ENCODE peak calls at places on chromosomes 6 and 20, in four cellular contexts. One of them, this sample, is unnamed.

GRCh38 chr20:57400821-57401564 is 9.8 kb downstream of the RBM38 start:
- DNase-seq in Karpas-422: peak; percentile 96
- DNase-seq in anterior cingulate cortex: no peak
- DNase-seq in choroid plexus epithelial cell: no peak
- DNase-seq in this sample: no peak

GRCh38 chr20:58306421-58307261 is 2.9 kb upstream of the RAB22A start:
- DNase-seq in Karpas-422: peak; percentile 56
- DNase-seq in anterior cingulate cortex: peak; percentile 7
- DNase-seq in choroid plexus epithelial cell: peak; percentile 70
- DNase-seq in this sample: no peak

GRCh38 chr6:74879234-74879633 is 326.6 kb downstream of the COL12A1 start:
- DNase-seq in Karpas-422: no peak
- DNase-seq in anterior cingulate cortex: no peak
- DNase-seq in choroid plexus epithelial cell: peak; percentile 94
- DNase-seq in this sample: no peak

GRCh38 chr20:62636446-62636845 is 5.9 kb upstream of the SLCO4A1 start:
- DNase-seq in Karpas-422: no peak
- DNase-seq in anterior cingulate cortex: no peak
- DNase-seq in choroid plexus epithelial cell: peak; percentile 15
- DNase-seq in this sample: no peak

GRCh38 chr6:159926542-159927203 is 35.9 kb downstream of the MAS1 start:
- DNase-seq in Karpas-422: no peak
- DNase-seq in anterior cingulate cortex: no peak
- DNase-seq in choroid plexus epithelial cell: no peak
- DNase-seq in this sample: no peak

GRCh38 chr20:40654876-40655275 is 34.2 kb downstream of the MAFB start:
- DNase-seq in Karpas-422: no peak
- DNase-seq in anterior cingulate cortex: no peak
- DNase-seq in choroid plexus epithelial cell: peak; percentile 75
- DNase-seq in this sample: no peak

GRCh38 chr20:62508641-62509051 is 32.9 kb upstream of the GATA5 start:
- DNase-seq in Karpas-422: peak; percentile 48
- DNase-seq in anterior cingulate cortex: no peak
- DNase-seq in choroid plexus epithelial cell: no peak
- DNase-seq in this sample: no peak

GRCh38 chr6:80165819-80166218 is 59.3 kb downstream of the BCKDHB start:
- DNase-seq in Karpas-422: no peak
- DNase-seq in anterior cingulate cortex: no peak
- DNase-seq in choroid plexus epithelial cell: no peak
- DNase-seq in this sample: no peak

GRCh38 chr20:57425150-57426013 is 34.2 kb downstream of the RBM38 start:
- DNase-seq in Karpas-422: peak; percentile 56
- DNase-seq in anterior cingulate cortex: no peak
- DNase-seq in choroid plexus epithelial cell: peak; percentile 37
- DNase-seq in this sample: no peak

GRCh38 chr20:46375771-46376170 is 30.6 kb downstream of the ELMO2 start:
- DNase-seq in Karpas-422: no peak
- DNase-seq in anterior cingulate cortex: no peak
- DNase-seq in choroid plexus epithelial cell: peak; percentile 35
- DNase-seq in this sample: no peak

GRCh38 chr20:7302256-7302655 is 534.8 kb downstream of the BMP2 start:
- DNase-seq in Karpas-422: no peak
- DNase-seq in anterior cingulate cortex: no peak
- DNase-seq in choroid plexus epithelial cell: no peak
- DNase-seq in this sample: no peak

GRCh38 chr6:21634582-21634981 is 41.0 kb downstream of the SOX4 start:
- DNase-seq in Karpas-422: no peak
- DNase-seq in anterior cingulate cortex: no peak
- DNase-seq in choroid plexus epithelial cell: peak; percentile 94
- DNase-seq in this sample: no peak

GRCh38 chr20:6767536-6768227 is at the start of gene BMP2:
- DNase-seq in Karpas-422: no peak
- DNase-seq in anterior cingulate cortex: peak; percentile 50
- DNase-seq in choroid plexus epithelial cell: peak; percentile 66
- DNase-seq in this sample: peak; percentile 68

GRCh38 chr6:117237561-117237960 is 27.8 kb upstream of the VGLL2 start:
- DNase-seq in Karpas-422: no peak
- DNase-seq in anterior cingulate cortex: no peak
- DNase-seq in choroid plexus epithelial cell: peak; percentile 15
- DNase-seq in this sample: no peak

GRCh38 chr6:152136449-152136825 is 329.0 kb downstream of the ESR1 start:
- DNase-seq in Karpas-422: no peak
- DNase-seq in anterior cingulate cortex: no peak
- DNase-seq in choroid plexus epithelial cell: no peak
- DNase-seq in this sample: no peak

GRCh38 chr6:34059136-34059731 is 86.7 kb downstream of the GRM4 start:
- DNase-seq in Karpas-422: no peak
- DNase-seq in anterior cingulate cortex: no peak
- DNase-seq in choroid plexus epithelial cell: no peak
- DNase-seq in this sample: no peak

GRCh38 chr6:153096031-153096430 is 35.1 kb downstream of the RGS17 start:
- DNase-seq in Karpas-422: no peak
- DNase-seq in anterior cingulate cortex: no peak
- DNase-seq in choroid plexus epithelial cell: no peak
- DNase-seq in this sample: no peak

GRCh38 chr6:44642870-44643522 is 255.5 kb downstream of the CDC5L start:
- DNase-seq in Karpas-422: no peak
- DNase-seq in anterior cingulate cortex: no peak
- DNase-seq in choroid plexus epithelial cell: peak; percentile 16
- DNase-seq in this sample: no peak

GRCh38 chr6:137210903-137211302 is 8.3 kb downstream of the IFNGR1 start:
- DNase-seq in Karpas-422: no peak
- DNase-seq in anterior cingulate cortex: no peak
- DNase-seq in choroid plexus epithelial cell: peak; percentile 70
- DNase-seq in this sample: no peak

GRCh38 chr20:54070187-54070987 is at the start of gene BCAS1:
- DNase-seq in Karpas-422: no peak
- DNase-seq in anterior cingulate cortex: no peak
- DNase-seq in choroid plexus epithelial cell: no peak
- DNase-seq in this sample: no peak

GRCh38 chr20:53773792-53774371 is 180.2 kb upstream of the ZNF217 start:
- DNase-seq in Karpas-422: no peak
- DNase-seq in anterior cingulate cortex: no peak
- DNase-seq in choroid plexus epithelial cell: peak; percentile 97
- DNase-seq in this sample: no peak

GRCh38 chr6:107660839-107661238 is 163.3 kb downstream of the SCML4 start:
- DNase-seq in Karpas-422: no peak
- DNase-seq in anterior cingulate cortex: no peak
- DNase-seq in choroid plexus epithelial cell: no peak
- DNase-seq in this sample: no peak

GRCh38 chr20:50417484-50418235 is 92.5 kb upstream of the PTPN1 start:
- DNase-seq in Karpas-422: no peak
- DNase-seq in anterior cingulate cortex: no peak
- DNase-seq in choroid plexus epithelial cell: no peak
- DNase-seq in this sample: no peak

GRCh38 chr20:2212457-2213005 is 83.3 kb upstream of the TGM3 start:
- DNase-seq in Karpas-422: no peak
- DNase-seq in anterior cingulate cortex: no peak
- DNase-seq in choroid plexus epithelial cell: no peak
- DNase-seq in this sample: no peak

GRCh38 chr6:53172468-53172803 is 23.8 kb upstream of the GCM1 start:
- DNase-seq in Karpas-422: no peak
- DNase-seq in anterior cingulate cortex: no peak
- DNase-seq in choroid plexus epithelial cell: no peak
- DNase-seq in this sample: no peak

GRCh38 chr6:127266892-127267741 is 453 bp downstream of the RNF146 start:
- DNase-seq in Karpas-422: peak; percentile 89
- DNase-seq in anterior cingulate cortex: peak; percentile 84
- DNase-seq in choroid plexus epithelial cell: peak; percentile 39
- DNase-seq in this sample: no peak

GRCh38 chr6:16687045-16687444 is 74.2 kb downstream of the ATXN1 start:
- DNase-seq in Karpas-422: no peak
- DNase-seq in anterior cingulate cortex: no peak
- DNase-seq in choroid plexus epithelial cell: no peak
- DNase-seq in this sample: no peak

GRCh38 chr6:37779111-37779800 is 40.3 kb upstream of the ZFAND3 start:
- DNase-seq in Karpas-422: no peak
- DNase-seq in anterior cingulate cortex: no peak
- DNase-seq in choroid plexus epithelial cell: no peak
- DNase-seq in this sample: no peak

GRCh38 chr20:43537921-43538854 is 20.6 kb upstream of the SGK2 start:
- DNase-seq in Karpas-422: peak; percentile 71
- DNase-seq in anterior cingulate cortex: peak; percentile 33
- DNase-seq in choroid plexus epithelial cell: peak; percentile 72
- DNase-seq in this sample: peak; percentile 47

GRCh38 chr6:1001655-1002349 is 308.9 kb upstream of the EXOC2 start:
- DNase-seq in Karpas-422: no peak
- DNase-seq in anterior cingulate cortex: no peak
- DNase-seq in choroid plexus epithelial cell: no peak
- DNase-seq in this sample: no peak